ENCODE peak calls at places on chromosomes 6 and 20, in seven cellular contexts. N is Peyer's patch, Q is cardiac fibroblast, C is left ventricle myocardium inferior, J is fibroblast of the aortic adventitia, M is HL-60, X is neural progenitor cell. D is an unnamed sample.

GRCh38 chr6:24614048-24614420 is 32.0 kb downstream of the KIAA0319 start:
- DNase-seq in N (no peak), X (no peak), M (no peak), C (no peak), Q (no peak), J (no peak), D (no peak)

GRCh38 chr6:114344216-114344970 is 1.6 kb upstream of the HS3ST5 start:
- DNase-seq in N (no peak), M (no peak), C (no peak), J (no peak), Q (no peak), X (no peak), D (no peak)

GRCh38 chr6:129498950-129499870 is 210.8 kb downstream of the ARHGAP18 start:
- DNase-seq in X (peak; percentile 66), M (peak; percentile 32), Q (peak; percentile 79), N (no peak), C (no peak), J (peak; percentile 79), D (no peak)

GRCh38 chr6:158916638-158917037 is 83.4 kb downstream of the RSPH3 start:
- DNase-seq in J (no peak), Q (no peak), M (no peak), X (no peak), N (no peak), C (no peak), D (no peak)

GRCh38 chr6:128129679-128130078 is 228.8 kb upstream of the THEMIS start:
- DNase-seq in Q (no peak), N (no peak), C (no peak), M (no peak), X (no peak), J (no peak), D (no peak)

GRCh38 chr6:167987811-167988495 is 9.5 kb upstream of the KIF25 start:
- DNase-seq in M (no peak), Q (no peak), J (no peak), N (no peak), X (no peak), C (no peak), D (no peak)

GRCh38 chr6:158220786-158221442 is 52.8 kb downstream of the GTF2H5 start:
- DNase-seq in J (peak; percentile 82), N (peak; percentile 91), X (peak; percentile 88), Q (peak; percentile 85), C (peak; percentile 76), M (peak; percentile 80), D (peak; percentile 78)

GRCh38 chr6:53741417-53741816 is 53.4 kb upstream of the LRRC1 start:
- DNase-seq in C (no peak), X (no peak), N (peak; percentile 54), Q (peak; percentile 48), M (peak; percentile 43), J (no peak), D (no peak)

GRCh38 chr6:37173573-37174195 is 3.7 kb downstream of the PIM1 start:
- DNase-seq in C (no peak), Q (no peak), N (no peak), J (no peak), M (no peak), X (no peak), D (peak; percentile 13)

GRCh38 chr6:113936093-113936934 is 34.6 kb downstream of the HDAC2 start:
- DNase-seq in M (peak; percentile 25), Q (peak; percentile 81), C (no peak), J (peak; percentile 80), X (peak; percentile 42), N (no peak), D (peak; percentile 25)

GRCh38 chr20:39879296-39879695 is 809.7 kb downstream of the MAFB start:
- DNase-seq in N (no peak), X (no peak), C (no peak), J (no peak), M (no peak), Q (no peak), D (no peak)

GRCh38 chr20:44650777-44651493 is 564 bp downstream of the ADA start:
- DNase-seq in N (peak; percentile 67), X (no peak), C (peak; percentile 47), J (peak; percentile 13), Q (peak; percentile 30), M (no peak), D (no peak)

GRCh38 chr6:38794682-38795081 is 79.6 kb downstream of the DNAH8 start:
- DNase-seq in C (no peak), X (no peak), N (no peak), J (no peak), M (no peak), Q (no peak), D (no peak)

GRCh38 chr6:159983641-159984080 is 14.8 kb downstream of the IGF2R start:
- DNase-seq in C (no peak), J (peak; percentile 46), X (no peak), N (no peak), Q (no peak), M (peak; percentile 87), D (no peak)

GRCh38 chr20:3632311-3633004 is 30.7 kb downstream of the GFRA4 start:
- DNase-seq in J (no peak), N (no peak), C (no peak), X (no peak), M (no peak), Q (no peak), D (no peak)

GRCh38 chr6:33080127-33081089 is 4.6 kb downstream of the HLA-DPB1 start:
- DNase-seq in X (peak; percentile 83), C (peak; percentile 73), J (peak; percentile 14), N (peak; percentile 80), Q (peak; percentile 61), M (no peak), D (no peak)

GRCh38 chr20:57040924-57041323 is 225.5 kb downstream of the BMP7 start:
- DNase-seq in J (no peak), C (no peak), X (no peak), M (no peak), Q (no peak), N (peak; percentile 53), D (no peak)

GRCh38 chr20:22106308-22106938 is 401.0 kb downstream of the PAX1 start:
- DNase-seq in Q (peak; percentile 51), X (peak; percentile 50), C (no peak), M (no peak), N (no peak), J (peak; percentile 75), D (no peak)
- TF ChIP-seq CTCF in Q (peak; percentile 8), X (peak; percentile 82), C (peak; percentile 51), M (no peak), N (no peak), J (peak; percentile 65), D (peak; percentile 22)

GRCh38 chr20:41657655-41658054 is 39.5 kb upstream of the CHD6 start:
- DNase-seq in C (no peak), N (no peak), X (no peak), Q (no peak), J (no peak), M (peak; percentile 34), D (no peak)

GRCh38 chr20:41650221-41650948 is 32.2 kb upstream of the CHD6 start:
- DNase-seq in N (no peak), Q (no peak), C (no peak), X (no peak), J (no peak), M (no peak), D (no peak)

GRCh38 chr20:41654884-41655283 is 36.7 kb upstream of the CHD6 start:
- DNase-seq in X (peak; percentile 61), Q (peak; percentile 18), N (no peak), J (peak; percentile 23), M (peak; percentile 9), C (no peak), D (no peak)

GRCh38 chr20:41655966-41656685 is 37.9 kb upstream of the CHD6 start:
- DNase-seq in Q (no peak), M (no peak), X (no peak), C (no peak), J (no peak), N (no peak), D (peak; percentile 84)

DNA sequence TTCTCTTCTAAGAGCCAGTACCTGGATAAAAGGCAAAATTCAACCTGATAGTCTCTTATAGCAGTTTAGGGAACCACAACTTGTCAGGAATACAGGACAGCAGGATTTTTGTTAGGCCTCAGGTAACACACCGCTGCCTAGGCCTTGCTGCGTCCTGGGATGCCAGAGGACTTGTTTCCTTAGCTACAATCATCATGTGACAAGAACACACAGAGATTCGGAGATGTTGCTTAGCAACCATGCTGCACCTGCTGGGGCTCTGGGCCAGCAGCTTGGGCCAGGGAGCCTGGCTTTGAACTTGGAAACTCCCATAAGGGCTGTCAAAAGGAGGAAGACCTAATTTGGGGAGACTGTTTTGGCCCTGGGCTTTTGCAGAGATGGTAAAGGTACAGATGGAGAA is 36.1 kb upstream of the CHD6 start:
- DNase-seq in J (no peak), M (no peak), X (no peak), Q (no peak), N (no peak), C (no peak), D (peak; percentile 46)
- H3K4me3 ChIP-seq in J (no peak overlapping the region), M (no peak overlapping the region), X (no peak overlapping the region), Q (no peak overlapping the region), N (no peak overlapping the region), C (no peak overlapping the region), D (no peak overlapping the region)

DNA sequence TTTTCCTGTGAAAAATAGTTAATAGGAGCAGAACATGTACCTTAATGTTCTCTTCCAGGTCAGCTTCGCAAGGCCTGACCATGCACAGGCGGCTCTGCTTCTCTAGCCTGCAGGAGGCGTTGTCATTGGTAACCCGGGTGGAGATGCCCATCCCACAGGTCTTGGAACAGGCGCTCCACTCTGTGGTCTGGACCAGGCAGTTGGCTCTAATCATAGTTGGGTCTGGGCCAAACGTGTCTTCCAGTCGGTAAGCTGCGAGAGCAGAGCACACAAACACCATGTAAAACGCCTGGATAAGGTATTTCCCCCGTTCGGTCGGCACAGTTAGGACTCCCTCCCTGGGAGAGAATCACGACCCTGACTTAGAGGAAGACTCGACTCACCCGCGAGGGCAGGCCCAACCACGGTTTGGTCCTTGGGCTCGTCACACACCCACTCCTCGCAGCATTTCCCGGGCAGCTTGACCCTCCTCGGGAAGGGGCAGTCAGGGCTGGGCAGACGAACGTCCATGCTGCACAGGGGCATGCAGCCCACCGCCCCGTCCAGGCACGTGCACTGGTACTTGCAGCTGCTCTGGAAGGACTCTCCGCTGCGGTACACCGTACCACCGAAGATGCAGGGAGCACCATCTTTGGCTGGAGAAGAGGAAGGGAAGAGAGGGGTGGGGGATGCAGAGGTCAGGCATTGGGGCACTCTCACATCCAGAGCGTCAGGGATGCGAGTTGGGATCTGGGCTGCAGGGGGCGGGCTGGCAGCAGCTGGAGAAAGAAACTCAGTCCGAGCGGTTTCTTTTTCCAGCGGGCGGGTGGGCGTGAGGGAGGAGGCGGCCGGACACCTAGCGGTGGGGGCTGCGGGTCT is 1.0 kb downstream of the CCN2 start:
- DNase-seq in N (peak; percentile 81), C (peak; percentile 76), Q (peak; percentile 95), J (peak; percentile 96), X (peak; percentile 91), M (no peak), D (peak; percentile 69)
- TF ChIP-seq CTCF in N (peak; percentile 36), C (peak; percentile 63), Q (peak; percentile 43), J (peak; percentile 56), X (peak; percentile 66), M (no peak), D (peak; percentile 57)

DNA sequence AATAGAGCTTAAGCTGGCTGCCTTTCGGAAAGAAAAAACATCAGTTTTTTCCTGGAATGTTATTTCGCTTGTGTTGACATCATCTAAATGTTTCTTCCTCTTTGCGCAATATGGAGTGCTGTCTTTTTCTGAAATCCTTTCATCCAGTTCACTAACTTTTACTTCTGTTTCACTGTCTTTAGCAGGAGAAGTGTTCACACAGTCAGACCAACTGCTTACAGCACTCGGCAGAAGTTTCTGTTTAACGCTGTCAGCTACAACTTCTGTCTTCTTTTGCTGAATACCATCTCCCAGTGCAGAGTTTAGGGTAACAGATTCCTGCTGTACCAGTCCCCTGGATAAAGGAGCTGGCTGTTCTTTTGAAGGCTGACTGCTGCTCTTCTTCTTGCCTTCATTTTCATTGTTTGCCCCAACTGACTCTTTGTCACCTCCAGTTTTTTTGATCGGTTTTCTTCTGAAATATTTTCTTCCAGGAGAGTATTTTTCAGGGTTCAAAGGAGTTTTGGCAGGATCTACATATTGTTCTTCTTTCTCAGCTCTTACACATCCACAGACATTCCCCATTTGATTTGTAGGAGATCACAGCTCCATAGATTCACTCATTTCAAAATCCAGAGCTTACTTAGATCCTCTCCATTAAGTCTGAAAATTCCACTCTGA is 50.0 kb upstream of the DST start:
- DNase-seq in J (peak; percentile 90), Q (peak; percentile 93), N (no peak), X (no peak), C (no peak), M (peak; percentile 10), D (no peak)
- H3K4me3 ChIP-seq in J (peak overlapping the region; percentile 65), Q (peak overlapping the region; percentile 49), N (peak overlapping the region; percentile 5), X (no peak overlapping the region), C (peak overlapping the region; percentile 66), M (no peak overlapping the region), D (no peak overlapping the region)

D was measured in BE2C.